ENCODE peak calls at places on chromosomes 11 and 22, in six cellular contexts. S is NCI-H1105 treated with DMSO at 0.1 percent for 48 hours; A is CD8-positive, alpha-beta memory T cell; V is PC-3; T is NCI-H1417; N is lung. P is an unnamed sample.

GRCh38 chr11:57273448-57274058 is 36.5 kb upstream of the APLNR start:
- DNase-seq in A (no peak), T (no peak), N (no peak), V (no peak), S (no peak), P (no peak)

GRCh38 chr11:61102667-61103491 is 590 bp downstream of the CD5 start:
- DNase-seq in S (no peak), T (no peak), A (peak), N (no peak), V (no peak), P (no peak)

GRCh38 chr11:115672999-115673411 is 168.8 kb upstream of the CADM1 start:
- DNase-seq in T (no peak), A (no peak), N (peak), V (no peak), S (no peak), P (no peak)

GRCh38 chr11:76677010-76677771 is 6.6 kb upstream of the LRRC32 start:
- DNase-seq in A (no peak), T (no peak), V (no peak), S (no peak), N (no peak), P (no peak)

GRCh38 chr11:106446961-106447360 is 369.5 kb downstream of the AASDHPPT start:
- DNase-seq in V (peak), N (no peak), T (no peak), S (no peak), A (no peak), P (no peak)

GRCh38 chr11:74311352-74311926 is at the start of gene P4HA3:
- DNase-seq in N (peak), A (peak), V (peak), S (peak), T (peak), P (no peak)

GRCh38 chr11:125285844-125286243 is 121.3 kb downstream of the PKNOX2 start:
- DNase-seq in A (no peak), V (no peak), N (no peak), T (no peak), S (no peak), P (no peak)

GRCh38 chr11:93537767-93538261 is 5.4 kb downstream of the SMCO4 start:
- DNase-seq in S (no peak), T (no peak), A (no peak), V (peak), N (peak), P (no peak)

GRCh38 chr11:73667906-73668305 is 21.5 kb downstream of the PLEKHB1 start:
- DNase-seq in A (no peak), N (no peak), T (no peak), V (no peak), S (no peak), P (no peak)

GRCh38 chr11:44731685-44732411 is 5.1 kb downstream of the TSPAN18 start:
- DNase-seq in T (no peak), A (no peak), V (no peak), S (no peak), N (no peak), P (no peak)

GRCh38 chr11:38543311-38543710 is 1945.3 kb upstream of the RAG2 start:
- DNase-seq in N (no peak), T (no peak), A (no peak), V (peak), S (no peak), P (no peak)

GRCh38 chr22:23910496-23911190 is 16.5 kb downstream of the MIF start:
- DNase-seq in S (no peak), T (no peak), N (no peak), A (no peak), V (no peak), P (no peak)

GRCh38 chr11:1772270-1773130 is 8.8 kb upstream of the CTSD start:
- DNase-seq in A (peak), T (peak), N (peak), V (peak), S (no peak), P (peak)

GRCh38 chr22:43228330-43228729 is 41.4 kb upstream of the TTLL12 start:
- DNase-seq in S (no peak), V (peak), T (no peak), N (no peak), A (no peak), P (no peak)

GRCh38 chr11:70891844-70892380 is 360.5 kb downstream of the SHANK2 start:
- DNase-seq in N (no peak), V (no peak), S (no peak), A (no peak), T (no peak), P (no peak)

GRCh38 chr11:128313931-128314330 is 273.4 kb downstream of the ETS1 start:
- DNase-seq in T (no peak), N (no peak), V (no peak), S (no peak), A (no peak), P (no peak)

GRCh38 chr11:2928605-2929510 is at the start of gene PHLDA2:
- DNase-seq in N (peak), V (peak), A (peak), S (peak), T (peak), P (no peak)

GRCh38 chr11:3617990-3618389 is 23.8 kb downstream of the ART5 start:
- DNase-seq in T (no peak), V (no peak), S (no peak), A (no peak), N (no peak), P (no peak)

GRCh38 chr11:116473790-116474346 is 298.9 kb downstream of the BUD13 start:
- DNase-seq in S (no peak), A (no peak), V (no peak), T (no peak), N (no peak), P (no peak)

GRCh38 chr11:934437-934950 is 8.8 kb downstream of the AP2A2 start:
- DNase-seq in V (no peak), T (no peak), A (no peak), N (no peak), S (no peak), P (no peak)

GRCh38 chr11:119758291-119758690 is 29.3 kb upstream of the NECTIN1 start:
- DNase-seq in S (no peak), A (no peak), T (no peak), V (no peak), N (no peak), P (no peak)

GRCh38 chr11:94928146-94928995 is 45.0 kb downstream of the CWC15 start:
- DNase-seq in V (no peak), T (no peak), A (no peak), N (no peak), S (no peak), P (no peak)